ENCODE peak calls at places on chromosomes 3 and 15, in ten cellular contexts. C, B, N, Q, J, M, X, V, A and W are unnamed samples. For H3K4me1 and H3K36me3, the result is how much of the 10 kb centered on the place peaks cover.

GRCh38 chr15:59255647-59256380 is 49.2 kb downstream of the LDHAL6B start:
- DNase-seq in C (peak), B (no peak), N (no peak), Q (no peak), J (no peak), M (no peak), X (no peak), V (peak), A (no peak), W (peak)

GRCh38 chr3:23966308-23966707 is 21.2 kb downstream of the NR1D2 start:
- DNase-seq in C (no peak), B (no peak), N (no peak), Q (no peak), J (no peak), M (no peak), X (no peak), V (no peak), A (no peak), W (no peak)

GRCh38 chr15:100215843-100216169 is 126.0 kb downstream of the ADAMTS17 start:
- DNase-seq in C (no peak), B (no peak), N (no peak), Q (no peak), J (no peak), M (no peak), X (no peak), V (no peak), A (no peak), W (no peak)

GRCh38 chr3:187770224-187770623 is 25.0 kb upstream of the BCL6 start:
- DNase-seq in C (no peak), B (no peak), N (no peak), Q (no peak), J (no peak), M (no peak), X (no peak), V (no peak), A (no peak), W (no peak)

GRCh38 chr15:96720251-96720650 is 389.8 kb downstream of the NR2F2 start:
- DNase-seq in C (no peak), B (no peak), N (no peak), Q (no peak), J (no peak), M (no peak), X (no peak), V (no peak), A (no peak), W (no peak)

GRCh38 chr3:31369637-31370036 is 163.1 kb upstream of the STT3B start:
- DNase-seq in C (peak), B (no peak), N (no peak), Q (no peak), J (no peak), M (no peak), X (no peak), V (no peak), A (no peak), W (no peak)

GRCh38 chr3:117398166-117398954 is 688.8 kb downstream of the TUSC7 start:
- DNase-seq in C (no peak), B (no peak), N (no peak), Q (no peak), J (no peak), M (no peak), X (no peak), V (no peak), A (no peak), W (no peak)

GRCh38 chr3:124972457-124972856 is 37.9 kb upstream of the MUC13 start:
- DNase-seq in C (no peak), B (no peak), N (no peak), Q (no peak), J (no peak), M (no peak), X (no peak), V (no peak), A (no peak), W (peak)

GRCh38 chr3:69791919-69792399 is 52.7 kb downstream of the MITF start:
- DNase-seq in C (peak), B (no peak), N (no peak), Q (peak), J (no peak), M (no peak), X (no peak), V (no peak), A (no peak), W (no peak)

GRCh38 chr15:29003446-29004233 is 117.9 kb downstream of the APBA2 start:
- DNase-seq in C (no peak), B (no peak), N (no peak), Q (peak), J (peak), M (no peak), X (no peak), V (no peak), A (no peak), W (no peak)

GRCh38 chr3:106826861-106827311 is 550.4 kb upstream of the CCDC54 start:
- DNase-seq in C (no peak), B (no peak), N (peak), Q (no peak), J (no peak), M (no peak), X (no peak), V (no peak), A (no peak), W (no peak)

GRCh38 chr3:59407425-59407824 is 357.6 kb upstream of the CFAP20DC start:
- DNase-seq in C (no peak), B (no peak), N (no peak), Q (no peak), J (no peak), M (no peak), X (no peak), V (no peak), A (no peak), W (no peak)

GRCh38 chr3:179929091-179929529 is 107.6 kb downstream of the PEX5L start:
- DNase-seq in C (peak), B (peak), N (peak), Q (peak), J (no peak), M (no peak), X (peak), V (peak), A (peak), W (peak)

GRCh38 chr3:45507820-45508317 is 86.7 kb upstream of the LIMD1 start:
- DNase-seq in C (no peak), B (no peak), N (peak), Q (no peak), J (no peak), M (no peak), X (peak), V (no peak), A (no peak), W (no peak)

GRCh38 chr15:31511707-31512310 is 185.2 kb downstream of the KLF13 start:
- DNase-seq in C (no peak), B (no peak), N (no peak), Q (no peak), J (no peak), M (no peak), X (no peak), V (no peak), A (peak), W (no peak)

GRCh38 chr15:93072011-93072410 is 17.0 kb downstream of the RGMA start:
- DNase-seq in C (no peak), B (no peak), N (peak), Q (no peak), J (no peak), M (no peak), X (no peak), V (no peak), A (no peak), W (no peak)
- H3K4me1 ChIP-seq in C (under half), B (under half), N (under half), Q (under half), J (under half), M (half or more), X (half or more), V (under half), A (under half), W (under half)

DNA sequence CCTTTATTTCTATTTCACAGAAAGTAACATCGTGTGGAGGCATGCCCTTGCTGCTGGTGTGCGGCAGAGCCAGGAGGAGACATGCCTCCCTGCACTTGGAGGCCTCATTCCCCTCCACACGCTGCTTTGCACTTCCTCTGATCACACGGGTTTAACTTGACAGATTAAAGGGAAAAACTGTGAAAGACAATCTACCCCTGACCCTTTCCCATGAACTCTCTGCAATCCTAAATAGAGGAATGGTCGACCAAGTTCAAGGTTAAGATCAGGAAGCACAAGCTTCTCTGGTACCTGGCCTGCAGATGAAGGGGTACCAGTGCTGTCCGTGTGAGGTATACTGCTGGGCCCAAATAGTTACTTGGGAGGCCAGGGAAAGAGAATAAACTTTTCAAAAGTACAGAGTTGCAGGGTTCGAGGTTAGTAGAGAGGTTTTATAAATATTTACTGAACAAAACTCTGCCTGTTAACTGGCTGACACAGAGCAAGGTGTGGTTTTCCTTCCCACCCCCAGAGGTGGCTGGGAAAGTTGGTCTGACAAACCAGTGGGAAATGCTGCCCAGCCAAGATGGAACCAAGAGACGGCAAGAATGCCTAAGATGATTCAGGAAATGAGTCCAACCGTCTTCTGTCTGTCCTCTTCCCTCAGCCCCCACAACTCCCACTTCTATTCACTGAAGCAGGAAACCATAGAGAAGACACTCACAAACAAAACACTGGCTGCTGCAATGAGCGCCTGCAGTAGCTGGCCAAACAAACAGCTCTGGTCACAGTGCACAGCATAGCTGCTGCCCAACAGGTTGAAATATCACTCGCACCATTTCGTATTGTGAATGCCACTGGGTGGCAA is 79.6 kb downstream of the IGF2BP2 start:
- DNase-seq in C (peak), B (no peak), N (peak), Q (peak), J (no peak), M (no peak), X (no peak), V (no peak), A (no peak), W (no peak)
- H3K4me3 ChIP-seq in C (no peak), B (no peak), N (no peak), Q (no peak), J (no peak), M (no peak), X (no peak), V (no peak), A (no peak), W (no peak)

DNA sequence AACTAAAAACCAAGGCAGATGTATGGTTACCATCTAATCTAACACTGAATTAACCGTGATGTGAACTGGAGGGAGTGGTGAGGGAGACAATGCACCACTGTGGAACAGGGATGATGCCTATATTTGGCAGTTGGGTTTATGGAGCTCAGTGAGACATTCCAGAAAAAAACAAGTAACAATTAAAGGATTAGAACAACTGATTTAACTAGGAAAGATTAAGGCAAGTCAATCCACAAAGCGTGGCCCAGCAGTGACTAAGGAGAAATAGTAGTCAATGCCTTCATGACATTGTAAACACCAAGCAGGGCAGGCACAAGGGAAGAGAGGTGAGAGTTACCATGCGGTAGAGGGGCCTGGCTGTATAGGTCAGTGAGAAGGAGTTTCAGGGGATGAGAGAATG is 38.1 kb downstream of the CHAC1 start:
- DNase-seq in C (no peak), B (no peak), N (peak), Q (no peak), J (no peak), M (no peak), X (no peak), V (no peak), A (no peak), W (no peak)
- H3K36me3 ChIP-seq in C (under half), B (under half), N (under half), Q (under half), J (half or more), M (under half), X (under half), V (half or more), A (under half), W (under half)

GRCh38 chr3:152402698-152403456 is 134.1 kb downstream of the MBNL1 start:
- DNase-seq in C (peak), B (no peak), N (no peak), Q (no peak), J (no peak), M (no peak), X (no peak), V (no peak), A (no peak), W (no peak)
- H3K4me1 ChIP-seq in C (half or more), B (under half), N (under half), Q (under half), J (half or more), M (half or more), X (half or more), V (under half), A (half or more), W (under half)

GRCh38 chr3:100206687-100207086 is 54.1 kb upstream of the TBC1D23 start:
- DNase-seq in C (no peak), B (no peak), N (no peak), Q (no peak), J (no peak), M (no peak), X (no peak), V (no peak), A (no peak), W (no peak)

GRCh38 chr3:100209169-100209568 is 51.6 kb upstream of the TBC1D23 start:
- DNase-seq in C (no peak), B (no peak), N (no peak), Q (no peak), J (no peak), M (no peak), X (no peak), V (no peak), A (no peak), W (no peak)

GRCh38 chr3:100207886-100208285 is 52.9 kb upstream of the TBC1D23 start:
- DNase-seq in C (no peak), B (no peak), N (no peak), Q (no peak), J (no peak), M (no peak), X (no peak), V (no peak), A (no peak), W (no peak)

GRCh38 chr3:100210777-100211145 is 50.0 kb upstream of the TBC1D23 start:
- DNase-seq in C (no peak), B (no peak), N (peak), Q (peak), J (no peak), M (no peak), X (no peak), V (no peak), A (no peak), W (peak)

GRCh38 chr3:100209948-100210776 is 50.6 kb upstream of the TBC1D23 start:
- DNase-seq in C (no peak), B (no peak), N (no peak), Q (no peak), J (no peak), M (no peak), X (no peak), V (no peak), A (no peak), W (peak)
- H3K4me3 ChIP-seq in C (no peak), B (no peak), N (no peak), Q (no peak), J (no peak), M (peak), X (peak), V (no peak), A (peak), W (no peak)

DNA sequence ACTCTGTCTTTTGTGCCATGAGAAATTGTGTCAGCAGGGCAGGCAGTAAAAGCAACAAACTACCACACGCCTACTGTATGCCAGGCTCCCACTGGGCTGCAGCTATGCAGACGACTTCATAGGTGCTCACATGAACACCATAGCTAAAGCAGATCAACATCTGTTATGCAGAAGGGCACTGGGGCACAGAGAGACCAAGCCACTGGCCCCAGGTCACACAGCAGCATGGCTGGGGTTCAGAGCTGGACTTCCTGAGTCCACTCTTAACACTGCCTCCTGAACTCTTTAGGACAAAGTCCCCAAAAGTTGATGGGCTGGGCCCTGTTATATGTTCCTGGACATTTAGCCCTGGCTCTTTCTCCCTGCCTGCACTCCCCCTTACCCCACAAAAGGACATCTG is 12.4 kb downstream of the TPRA1 start:
- DNase-seq in C (no peak), B (no peak), N (no peak), Q (no peak), J (no peak), M (no peak), X (no peak), V (no peak), A (no peak), W (no peak)
- H3K36me3 ChIP-seq in C (under half), B (under half), N (under half), Q (under half), J (under half), M (under half), X (under half), V (under half), A (under half), W (under half)

DNA sequence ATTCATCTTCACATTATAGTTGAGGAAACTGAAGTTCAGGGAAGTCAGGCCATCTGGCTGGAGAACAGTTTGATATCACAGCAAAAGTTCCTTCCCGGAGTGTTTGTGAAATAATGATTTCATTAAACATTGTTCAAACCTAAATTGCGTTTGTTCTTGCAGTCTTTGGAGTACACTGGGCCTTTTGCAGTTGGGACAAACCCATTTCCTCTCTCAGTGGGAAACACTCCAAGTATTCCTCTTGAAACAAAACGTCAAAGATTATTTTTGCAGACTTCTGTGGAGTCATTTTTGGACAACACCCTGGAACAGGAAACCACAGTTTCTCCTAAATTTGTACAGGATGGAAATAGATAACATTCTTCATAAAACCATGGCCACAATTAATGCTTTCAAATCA is 287.5 kb downstream of the PTPRG start:
- DNase-seq in C (no peak), B (no peak), N (peak), Q (peak), J (no peak), M (no peak), X (no peak), V (no peak), A (no peak), W (peak)
- H3K4me1 ChIP-seq in C (under half), B (under half), N (under half), Q (under half), J (under half), M (half or more), X (under half), V (under half), A (under half), W (under half)

DNA sequence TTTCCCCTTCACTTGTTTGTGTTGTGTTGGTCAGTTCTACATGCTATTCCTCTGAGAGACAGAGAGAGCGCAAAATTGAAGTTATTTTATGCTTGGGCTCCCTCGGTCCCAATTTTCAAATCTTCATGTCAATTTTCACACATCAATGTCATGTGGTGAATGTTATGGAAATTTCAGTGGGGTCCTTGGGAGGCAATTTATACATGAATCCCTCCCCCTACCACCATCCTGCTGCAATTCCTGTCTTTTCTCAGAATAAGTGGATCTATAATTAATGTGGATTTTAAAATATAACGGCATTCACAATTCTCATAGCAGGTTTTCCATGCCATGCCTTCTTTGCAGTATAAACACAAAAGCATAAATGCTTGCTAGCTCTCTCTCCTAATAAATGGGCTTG is 499.9 kb downstream of the MCTP2 start:
- DNase-seq in C (no peak), B (no peak), N (no peak), Q (no peak), J (no peak), M (no peak), X (no peak), V (no peak), A (no peak), W (no peak)
- H3K4me3 ChIP-seq in C (no peak), B (no peak), N (no peak), Q (no peak), J (no peak), M (no peak), X (no peak), V (no peak), A (no peak), W (no peak)